ENCODE peak calls at places on chromosomes 1 and 21, in nine cellular contexts. Q is KG1; G is osteoblast; X is left lung; C is activated T-helper 1 cell treated with anti-CD3 and anti-CD28 coated beads, Interleukin-12 subunit alpha, Interleukin-12 subunit beta, Interleukin-2, Interleukin-4 antibody, amounts not matched to agents 30 ng/mL and 10 ng/mL and 1 ng/mL, durations not matched to agents 14 hours and 24 hours and 36 hours; E is activated CD8-positive, alpha-beta T cell treated with anti-CD3 and anti-CD28 coated beads for 36 hours; K is activated T-helper 2 cell treated with anti-CD3 and anti-CD28 coated beads, Interferon-gamma antibody, Interleukin-2, Interleukin-4, amounts not matched to agents 10 μg/mL and 5 μg/mL and 100 μg/mL, durations not matched to agents 14 hours and 24 hours and 36 hours; L is GM12865; I is stimulated activated CD4-positive, alpha-beta T cell treated with anti-CD3 and anti-CD28 coated beads, Interleukin-15, amount 100 ng/mL, for 48 hours. U is an unnamed sample.

GRCh38 chr1:203667616-203668015 is 41.0 kb downstream of the ATP2B4 start:
- DNase-seq in Q (no peak), G (no peak), X (no peak), C (no peak), E (no peak), K (no peak), L (no peak), I (no peak), U (no peak)

GRCh38 chr1:204377800-204378608 is 18.3 kb upstream of the PLEKHA6 start:
- DNase-seq in Q (no peak), G (no peak), X (peak; percentile 58), C (peak; percentile 25), E (peak; percentile 67), K (peak; percentile 26), L (peak; percentile 27), I (no peak), U (peak; percentile 33)

GRCh38 chr21:44984428-44984791 is 44.6 kb downstream of the SLX9 start:
- DNase-seq in Q (no peak), G (peak; percentile 89), X (peak; percentile 25), C (no peak), E (no peak), K (no peak), L (no peak), I (no peak), U (no peak)

GRCh38 chr1:178495741-178496409 is 889 bp downstream of the CLEC20A start:
- DNase-seq in Q (no peak), G (peak; percentile 63), X (no peak), C (no peak), E (no peak), K (no peak), L (no peak), I (no peak), U (no peak)

GRCh38 chr1:49630156-49630555 is 393.6 kb downstream of the AGBL4 start:
- DNase-seq in Q (no peak), G (no peak), X (no peak), C (no peak), E (no peak), K (no peak), L (no peak), I (no peak), U (no peak)

GRCh38 chr1:209590405-209590804 is 6.9 kb downstream of the CAMK1G start:
- DNase-seq in Q (no peak), G (peak; percentile 87), X (no peak), C (no peak), E (no peak), K (no peak), L (no peak), I (no peak), U (no peak)

GRCh38 chr1:97304366-97304765 is 582.8 kb downstream of the PTBP2 start:
- DNase-seq in Q (no peak), G (no peak), X (no peak), C (no peak), E (no peak), K (no peak), L (no peak), I (no peak), U (no peak)

GRCh38 chr1:38872401-38873026 is 634 bp downstream of the MYCBP start:
- DNase-seq in Q (no peak), G (peak; percentile 72), X (no peak), C (no peak), E (peak; percentile 56), K (peak; percentile 33), L (peak; percentile 69), I (no peak), U (no peak)

GRCh38 chr21:44405948-44406872 is 49.1 kb upstream of the LRRC3 start:
- DNase-seq in Q (no peak), G (no peak), X (peak; percentile 22), C (no peak), E (no peak), K (no peak), L (no peak), I (no peak), U (no peak)

GRCh38 chr1:2110738-2111673 is 60.8 kb downstream of the PRKCZ start:
- DNase-seq in Q (no peak), G (peak; percentile 76), X (no peak), C (no peak), E (no peak), K (no peak), L (no peak), I (no peak), U (no peak)

GRCh38 chr1:205810448-205811157 is 2.4 kb downstream of the SLC41A1 start:
- DNase-seq in Q (no peak), G (peak; percentile 88), X (no peak), C (no peak), E (no peak), K (no peak), L (no peak), I (no peak), U (peak; percentile 43)

GRCh38 chr1:8351693-8352470 is 34.0 kb downstream of the SLC45A1 start:
- DNase-seq in Q (no peak), G (peak; percentile 84), X (no peak), C (no peak), E (peak; percentile 31), K (no peak), L (no peak), I (no peak), U (no peak)

GRCh38 chr1:3372317-3372716 is 82.1 kb upstream of the ARHGEF16 start:
- DNase-seq in Q (no peak), G (no peak), X (no peak), C (peak; percentile 9), E (peak; percentile 76), K (peak; percentile 20), L (no peak), I (no peak), U (no peak)

GRCh38 chr1:115115521-115116161 is 26.3 kb upstream of the TSPAN2 start:
- DNase-seq in Q (no peak), G (peak; percentile 77), X (no peak), C (no peak), E (no peak), K (no peak), L (no peak), I (no peak), U (no peak)

GRCh38 chr1:3465091-3465934 is 10.8 kb downstream of the ARHGEF16 start:
- DNase-seq in Q (no peak), G (peak; percentile 90), X (no peak), C (no peak), E (no peak), K (no peak), L (no peak), I (no peak), U (no peak)

GRCh38 chr1:244836135-244836521 is 670 bp downstream of the COX20 start:
- DNase-seq in Q (no peak), G (peak; percentile 83), X (no peak), C (no peak), E (no peak), K (no peak), L (peak; percentile 21), I (no peak), U (peak; percentile 50)

GRCh38 chr21:35324372-35325220 is 275.5 kb upstream of the RUNX1 start:
- DNase-seq in Q (no peak), G (peak; percentile 78), X (no peak), C (no peak), E (no peak), K (no peak), L (no peak), I (no peak), U (no peak)

GRCh38 chr1:246280551-246280950 is 226.5 kb downstream of the SMYD3 start:
- DNase-seq in Q (no peak), G (no peak), X (no peak), C (no peak), E (peak; percentile 1), K (no peak), L (peak; percentile 18), I (no peak), U (no peak)

GRCh38 chr21:28230559-28230958 is 762.1 kb downstream of the LTN1 start:
- DNase-seq in Q (no peak), G (no peak), X (no peak), C (no peak), E (no peak), K (no peak), L (no peak), I (no peak), U (no peak)

GRCh38 chr1:199799116-199799515 is 228.4 kb upstream of the NR5A2 start:
- DNase-seq in Q (no peak), G (no peak), X (no peak), C (no peak), E (no peak), K (no peak), L (no peak), I (no peak), U (no peak)